ENCODE peak calls at places on chromosomes 4 and X, in five cellular contexts. B is left lung; Y is CD8-positive, alpha-beta T cell; H is fibroblast of pulmonary artery; Q is brain microvascular endothelial cell. F is an unnamed sample.

GRCh38 chrX:108699368-108699767 is 37.0 kb downstream of the IRS4 start:
- DNase-seq in B (no peak), H (peak; percentile 53), Q (peak; percentile 16), Y (no peak), F (no peak)

GRCh38 chrX:102934624-102935023 is 2.4 kb upstream of the RAB40AL start:
- DNase-seq in B (no peak), Y (no peak), H (peak; percentile 45), Q (peak; percentile 25), F (no peak)

GRCh38 chr4:139530833-139531427 is 25.1 kb downstream of the SETD7 start:
- DNase-seq in B (no peak), Y (peak; percentile 52), Q (peak; percentile 49), H (peak; percentile 54), F (peak; percentile 19)

GRCh38 chr4:112448211-112448745 is 67.7 kb downstream of the NEUROG2 start:
- DNase-seq in B (no peak), Y (no peak), H (no peak), Q (no peak), F (no peak)

GRCh38 chr4:46977245-46977644 is 16.1 kb downstream of the GABRA4 start:
- DNase-seq in Q (no peak), Y (no peak), B (no peak), H (no peak), F (no peak)

GRCh38 chr4:184477201-184477999 is 3.0 kb upstream of the IRF2 start:
- DNase-seq in Y (no peak), Q (no peak), H (no peak), B (no peak), F (no peak)

GRCh38 chr4:176300565-176300964 is 19.2 kb upstream of the SPCS3 start:
- DNase-seq in H (no peak), Y (no peak), B (no peak), Q (no peak), F (no peak)

GRCh38 chrX:46754450-46755075 is 4.4 kb downstream of the SLC9A7 start:
- DNase-seq in B (no peak), H (no peak), Q (no peak), Y (no peak), F (peak; percentile 16)

GRCh38 chrX:68685722-68686683 is 38.5 kb downstream of the STARD8 start:
- DNase-seq in B (peak; percentile 88), Q (peak; percentile 32), H (peak; percentile 91), Y (no peak), F (no peak)

GRCh38 chrX:19604375-19604774 is 89.1 kb upstream of the MAP3K15 start:
- DNase-seq in Q (no peak), B (no peak), Y (no peak), H (no peak), F (no peak)

GRCh38 chr4:139817657-139818452 is 152.2 kb downstream of the MGST2 start:
- DNase-seq in H (no peak), Q (no peak), Y (no peak), B (no peak), F (no peak)

GRCh38 chrX:119041175-119041574 is 31.6 kb upstream of the CT47C1 start:
- DNase-seq in B (no peak), Y (no peak), H (peak; percentile 85), Q (peak; percentile 75), F (no peak)

GRCh38 chrX:76428243-76429130 is 977 bp downstream of the MAGEE1 start:
- DNase-seq in Q (no peak), B (peak; percentile 47), H (no peak), Y (peak; percentile 75), F (peak; percentile 31)

GRCh38 chr4:41957634-41958033 is 22.4 kb downstream of the TMEM33 start:
- DNase-seq in H (peak; percentile 23), Q (no peak), B (no peak), Y (no peak), F (no peak)

GRCh38 chr4:130632731-130633604 is 1537.0 kb downstream of the C4orf33 start:
- DNase-seq in Y (no peak), Q (peak; percentile 94), B (no peak), H (no peak), F (no peak)

GRCh38 chr4:72468904-72469502 is 100.0 kb downstream of the ADAMTS3 start:
- DNase-seq in Y (no peak), B (no peak), Q (no peak), H (peak; percentile 60), F (no peak)

GRCh38 chrX:17846045-17846444 is 15.1 kb downstream of the RAI2 start:
- DNase-seq in Q (no peak), Y (no peak), B (no peak), H (no peak), F (no peak)

GRCh38 chr4:128241425-128241913 is 46.1 kb downstream of the PGRMC2 start:
- DNase-seq in Y (no peak), B (no peak), H (peak; percentile 92), Q (peak; percentile 91), F (no peak)

GRCh38 chr4:109301691-109302365 is 630 bp downstream of the COL25A1 start:
- DNase-seq in H (no peak), Q (no peak), Y (no peak), B (peak; percentile 55), F (no peak)

GRCh38 chr4:76679691-76680090 is 218.3 kb downstream of the SOWAHB start:
- DNase-seq in Q (no peak), B (no peak), H (no peak), Y (no peak), F (no peak)

GRCh38 chr4:113831469-113831868 is 69.9 kb upstream of the CAMK2D start:
- DNase-seq in Q (no peak), Y (no peak), B (no peak), H (no peak), F (no peak)

GRCh38 chr4:171524913-171525312 is 288.3 kb upstream of the GALNTL6 start:
- DNase-seq in H (no peak), B (no peak), Y (no peak), Q (no peak), F (no peak)

GRCh38 chrX:102840871-102841705 is 96.0 kb upstream of the RAB40AL start:
- DNase-seq in H (peak; percentile 31), B (no peak), Q (peak; percentile 8), Y (no peak), F (no peak)

GRCh38 chr4:79466621-79467020 is 58.6 kb upstream of the GK2 start:
- DNase-seq in H (peak; percentile 34), Q (no peak), B (no peak), Y (no peak), F (no peak)

GRCh38 chrX:574830-575229 is 55.8 kb upstream of the SHOX start:
- DNase-seq in Q (no peak), H (no peak), Y (no peak), B (no peak), F (no peak)

GRCh38 chrX:153731117-153731844 is 6.6 kb downstream of the ABCD1 start:
- DNase-seq in Y (no peak), B (no peak), Q (no peak), H (peak; percentile 76), F (no peak)

GRCh38 chrX:119206203-119206602 is 29.9 kb upstream of the PGRMC1 start:
- DNase-seq in Q (no peak), Y (no peak), B (no peak), H (no peak), F (no peak)

GRCh38 chr4:186191266-186192067 is at the start of gene CYP4V2:
- DNase-seq in B (peak; percentile 91), H (peak; percentile 82), Y (peak; percentile 86), Q (peak; percentile 43), F (peak; percentile 84)
- TF ChIP-seq CTCF in B (peak; percentile 14), H (no peak), Y (no peak), Q (peak; percentile 19), F (no peak)

DNA sequence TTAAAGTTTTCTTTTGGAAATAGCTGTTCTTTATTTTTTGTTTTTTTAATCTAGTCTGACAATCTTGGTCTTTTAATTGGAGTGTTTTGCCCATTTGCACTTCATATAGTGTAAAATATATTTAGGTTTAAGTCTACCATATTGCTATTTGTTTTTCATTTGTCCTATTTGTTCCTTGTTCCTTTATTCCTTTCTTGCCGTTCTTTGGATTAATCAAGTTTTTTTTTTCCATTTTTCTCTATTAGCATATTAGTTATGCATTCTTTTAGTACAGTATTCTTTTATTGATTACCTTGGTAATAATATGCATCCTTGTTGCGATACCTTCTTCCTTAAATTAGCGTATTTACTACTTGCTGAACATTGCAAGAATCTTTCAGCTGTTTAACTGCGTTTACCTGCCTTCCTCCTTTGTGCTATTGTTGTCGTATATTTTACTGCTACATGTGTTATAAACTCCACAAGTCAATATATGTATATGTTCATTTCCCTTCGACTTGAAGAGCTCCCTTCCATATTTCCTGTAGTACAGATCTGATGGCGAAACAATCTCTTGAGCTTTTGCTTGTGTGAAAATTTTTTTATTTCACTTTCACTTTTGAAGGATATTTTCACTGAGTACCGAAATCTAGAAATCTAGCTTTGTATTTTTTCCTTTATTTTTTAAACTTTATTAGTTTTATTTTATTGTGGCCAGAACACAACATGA is 23.9 kb upstream of the RNF212 start:
- DNase-seq in Y (no peak), Q (no peak), H (no peak), B (no peak), F (no peak)
- TF ChIP-seq CTCF in Y (no peak), Q (no peak), H (no peak), B (no peak), F (no peak)

DNA sequence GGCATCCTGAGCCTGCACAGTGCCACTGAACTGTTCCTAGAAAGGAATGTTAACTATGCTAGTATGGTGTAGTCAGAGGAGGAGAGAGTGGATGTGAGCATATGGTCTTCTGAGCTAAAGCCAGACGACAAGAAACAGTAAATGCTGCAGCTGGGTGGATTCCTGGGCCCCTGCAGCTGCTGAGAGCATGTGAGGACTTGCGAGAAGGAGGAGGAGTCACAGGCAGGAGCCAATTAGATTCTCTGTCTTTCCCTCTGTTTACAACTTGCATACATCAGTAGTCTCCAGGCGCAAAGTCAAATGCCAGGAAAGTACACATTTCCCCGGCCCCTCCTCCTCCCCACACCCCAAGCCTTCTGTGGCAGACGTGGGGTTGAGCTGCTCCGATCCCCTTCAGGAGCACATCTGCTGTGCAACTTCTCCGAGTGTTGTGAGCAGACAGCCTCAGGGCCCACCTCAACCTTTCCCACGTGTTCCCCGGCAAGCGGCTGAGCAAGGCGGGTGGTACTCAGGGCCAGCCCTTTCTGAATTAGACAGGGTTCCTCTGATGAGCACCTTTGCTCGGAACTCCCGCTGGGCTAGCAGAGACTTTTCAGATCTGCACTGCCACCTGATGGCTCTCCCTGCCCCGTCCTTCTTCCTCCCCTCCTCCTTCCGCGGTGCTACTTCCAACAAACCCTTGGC is 108.7 kb upstream of the ATP6AP2 start:
- DNase-seq in H (peak; percentile 60), B (no peak), Q (peak; percentile 30), Y (peak; percentile 28), F (peak; percentile 16)
- TF ChIP-seq CTCF in H (no peak), B (no peak), Q (no peak), Y (no peak), F (no peak)

DNA sequence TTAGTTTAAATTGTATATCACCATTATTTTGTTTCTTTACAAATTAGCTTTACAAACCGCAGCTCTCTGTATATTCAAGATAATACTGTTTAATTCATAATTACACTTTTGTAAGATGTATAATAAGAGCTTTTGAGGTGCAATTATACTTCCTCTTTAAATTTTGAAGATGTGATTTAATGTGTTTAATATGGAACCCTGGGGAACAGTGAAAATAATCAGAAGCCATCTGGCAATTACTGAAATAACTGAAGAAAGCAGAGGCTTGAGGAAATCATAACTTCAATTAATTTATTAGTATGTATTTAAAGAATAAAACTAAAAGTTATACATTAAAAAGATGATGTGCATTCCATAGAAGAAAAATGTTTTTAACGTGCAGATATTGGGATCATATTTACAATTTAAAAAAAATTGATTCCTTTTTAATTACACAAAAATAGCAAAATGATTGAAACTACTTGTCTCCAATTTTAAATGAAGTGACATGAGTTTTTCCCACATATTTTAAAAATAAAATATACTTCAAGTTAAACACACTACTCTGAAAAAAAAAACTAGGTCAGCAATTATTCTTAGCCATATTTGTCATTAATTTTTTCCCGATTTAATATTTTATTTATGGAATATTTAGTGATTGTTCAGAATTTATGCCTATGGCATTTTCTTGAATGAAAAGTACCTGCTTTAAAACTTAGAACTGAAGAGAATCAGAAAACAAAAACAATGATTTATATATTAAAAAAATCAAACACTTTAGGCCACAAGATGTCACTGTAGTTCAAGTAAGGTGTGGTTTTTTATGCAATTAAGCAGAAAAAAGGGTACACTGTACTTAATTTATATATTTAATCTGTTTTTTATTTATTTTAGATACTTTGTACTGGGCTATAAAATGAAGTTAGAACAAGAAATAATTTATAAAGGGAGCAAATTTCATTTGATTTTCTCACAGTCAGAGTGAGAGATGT is 942.7 kb upstream of the NDST4 start:
- DNase-seq in B (no peak), Y (no peak), H (peak; percentile 10), Q (no peak), F (no peak)
- TF ChIP-seq CTCF in B (no peak), Y (no peak), H (no peak), Q (no peak), F (no peak)

F was measured in activated B cell treated with CpG ODN at 0.5 μM for 24 hours.